ENCODE peak calls at places on chromosomes 11 and 22, in nine cellular contexts. C is sciatic nerve; O is thyroid gland; T is naive thymus-derived CD8-positive, alpha-beta T cell; K is RWPE1; I is posterior vena cava; J is nephron progenitor cell; L is ureter; Z is SW 1271. H is an unnamed sample.

GRCh38 chr22:41925783-41926460 is 684 bp downstream of the TNFRSF13C start:
- DNase-seq in O (peak), I (no peak), L (peak), Z (no peak), C (no peak), K (no peak), J (peak), T (peak), H (peak)

GRCh38 chr11:66119348-66120133 is 49.5 kb downstream of the PACS1 start:
- DNase-seq in L (no peak), Z (peak), K (peak), C (no peak), J (no peak), I (no peak), O (no peak), T (no peak), H (no peak)

GRCh38 chr11:44351898-44352498 is 42.1 kb upstream of the ALX4 start:
- DNase-seq in L (no peak), J (no peak), K (no peak), I (peak), C (no peak), T (no peak), O (no peak), Z (no peak), H (no peak)

GRCh38 chr11:126476256-126476970 is 120.9 kb downstream of the ST3GAL4 start:
- DNase-seq in J (no peak), Z (no peak), K (no peak), T (no peak), C (no peak), L (no peak), I (no peak), O (no peak), H (no peak)

GRCh38 chr11:57432017-57432590 is 5.2 kb upstream of the SLC43A3 start:
- DNase-seq in K (no peak), T (no peak), L (no peak), Z (no peak), O (no peak), C (no peak), J (no peak), I (no peak), H (no peak)

GRCh38 chr11:103487113-103487512 is 377.9 kb downstream of the DYNC2H1 start:
- DNase-seq in Z (no peak), T (no peak), C (no peak), K (no peak), I (no peak), O (no peak), J (no peak), L (no peak), H (no peak)

GRCh38 chr11:118068945-118069612 is 7.8 kb upstream of the TMPRSS4 start:
- DNase-seq in O (no peak), I (no peak), T (no peak), C (no peak), K (no peak), Z (no peak), L (no peak), J (no peak), H (no peak)

GRCh38 chr22:22993184-22993583 is 77.1 kb upstream of the GNAZ start:
- DNase-seq in T (no peak), I (no peak), J (no peak), L (no peak), Z (no peak), C (no peak), O (no peak), K (no peak), H (no peak)

GRCh38 chr11:24828938-24829337 is 332.1 kb downstream of the LUZP2 start:
- DNase-seq in O (no peak), T (no peak), L (no peak), J (no peak), C (no peak), K (no peak), I (no peak), Z (no peak), H (no peak)

GRCh38 chr11:70005107-70005818 is 72.9 kb upstream of the ANO1 start:
- DNase-seq in I (peak), Z (no peak), L (no peak), C (no peak), K (no peak), J (no peak), T (no peak), O (no peak), H (no peak)

GRCh38 chr11:22343411-22344032 is 5.3 kb downstream of the SLC17A6 start:
- DNase-seq in I (peak), K (no peak), O (no peak), T (no peak), C (no peak), Z (no peak), J (peak), L (no peak), H (no peak)

GRCh38 chr11:2775083-2775625 is 75.4 kb upstream of the KCNQ1OT1 start:
- DNase-seq in I (peak), J (no peak), O (no peak), Z (no peak), K (no peak), T (peak), C (peak), L (no peak), H (no peak)

GRCh38 chr11:125165111-125165663 is 636 bp downstream of the PKNOX2 start:
- DNase-seq in Z (no peak), K (peak), O (peak), J (peak), I (peak), C (peak), L (no peak), T (peak), H (no peak)

GRCh38 chr11:72425053-72425980 is 9.0 kb downstream of the CLPB start:
- DNase-seq in K (no peak), O (no peak), I (no peak), Z (no peak), C (no peak), L (no peak), J (no peak), T (no peak), H (no peak)

GRCh38 chr22:31496735-31497146 is 405 bp downstream of the SFI1 start:
- DNase-seq in C (peak), K (no peak), L (no peak), J (peak), O (peak), Z (peak), I (peak), T (no peak), H (peak)

GRCh38 chr22:33726294-33726711 is 194.0 kb downstream of the LARGE1 start:
- DNase-seq in L (no peak), C (no peak), I (no peak), O (no peak), J (no peak), K (no peak), Z (no peak), T (no peak), H (no peak)

GRCh38 chr22:39219071-39220050 is 25.4 kb downstream of the PDGFB start:
- DNase-seq in I (no peak), L (peak), O (no peak), K (no peak), C (peak), Z (peak), T (no peak), J (no peak), H (no peak)

GRCh38 chr11:92297551-92298237 is 73.1 kb downstream of the FAT3 start:
- DNase-seq in T (no peak), K (no peak), I (no peak), C (no peak), J (peak), L (no peak), Z (no peak), O (no peak), H (no peak)

GRCh38 chr11:289145-289705 is 299 bp downstream of the PGGHG start:
- DNase-seq in J (no peak), C (no peak), Z (no peak), L (peak), T (peak), K (no peak), O (peak), I (no peak), H (peak)

GRCh38 chr11:115503083-115503885 is 931 bp downstream of the CADM1 start:
- DNase-seq in T (peak), J (peak), I (peak), C (peak), K (no peak), Z (no peak), L (peak), O (peak), H (no peak)

GRCh38 chr11:113114452-113115027 is 153.3 kb downstream of the NCAM1 start:
- DNase-seq in K (peak), T (no peak), I (peak), L (peak), J (peak), Z (peak), C (peak), O (peak), H (no peak)

GRCh38 chr22:37120569-37121340 is 11.2 kb upstream of the TMPRSS6 start:
- DNase-seq in T (no peak), K (no peak), I (no peak), J (no peak), L (no peak), C (no peak), O (no peak), Z (no peak), H (no peak)

GRCh38 chr11:121889168-121889567 is 226.8 kb downstream of the BLID start:
- DNase-seq in L (no peak), Z (no peak), T (no peak), I (no peak), C (no peak), J (no peak), K (no peak), O (no peak), H (no peak)